ENCODE peak calls at places on chromosome 18, in five cellular contexts. X, P, K, A and E are unnamed samples. For H3K9me3, the result is how much of the 10 kb centered on the place peaks cover.

GRCh38 chr18:12048010-12048826 is 45.4 kb upstream of the ANKRD62 start:
- DNase-seq in A (no peak), K (no peak), X (no peak), P (no peak), E (no peak)

GRCh38 chr18:74290831-74291770 is 662 bp downstream of the CYB5A start:
- DNase-seq in X (no peak), K (peak), A (no peak), P (peak), E (no peak)

GRCh38 chr18:47204908-47205522 is 28.9 kb upstream of the IER3IP1 start:
- DNase-seq in K (no peak), X (peak), P (peak), A (no peak), E (peak)

GRCh38 chr18:55405655-55406373 is 182.2 kb downstream of the TCF4 start:
- DNase-seq in K (no peak), A (no peak), X (peak), P (no peak), E (peak)

GRCh38 chr18:6732952-6733351 is 3.4 kb downstream of the ARHGAP28 start:
- DNase-seq in X (no peak), A (no peak), P (no peak), K (no peak), E (no peak)

GRCh38 chr18:55233850-55234249 is 274.6 kb upstream of the CCDC68 start:
- DNase-seq in A (no peak), X (no peak), K (no peak), P (no peak), E (no peak)

GRCh38 chr18:79952996-79953559 is 1.6 kb upstream of the SLC66A2 start:
- DNase-seq in K (no peak), P (no peak), X (no peak), A (no peak), E (no peak)

GRCh38 chr18:37249895-37250618 is 315.5 kb downstream of the CELF4 start:
- DNase-seq in P (no peak), X (no peak), K (no peak), A (no peak), E (no peak)

GRCh38 chr18:31610841-31611240 is 19.2 kb downstream of the TTR start:
- DNase-seq in X (peak), A (no peak), K (peak), P (peak), E (no peak)

GRCh38 chr18:37266290-37266689 is 299.3 kb downstream of the CELF4 start:
- DNase-seq in K (no peak), P (no peak), X (no peak), A (no peak), E (peak)

GRCh38 chr18:73626859-73627258 is 520.8 kb downstream of the FBXO15 start:
- DNase-seq in A (no peak), P (no peak), X (no peak), K (no peak), E (no peak)

GRCh38 chr18:8758466-8758865 is 53.1 kb downstream of the MTCL1 start:
- DNase-seq in P (no peak), X (no peak), K (no peak), A (no peak), E (no peak)
- H3K9me3 ChIP-seq in P (under half), X (under half), K (under half), A (under half), E (under half)

DNA sequence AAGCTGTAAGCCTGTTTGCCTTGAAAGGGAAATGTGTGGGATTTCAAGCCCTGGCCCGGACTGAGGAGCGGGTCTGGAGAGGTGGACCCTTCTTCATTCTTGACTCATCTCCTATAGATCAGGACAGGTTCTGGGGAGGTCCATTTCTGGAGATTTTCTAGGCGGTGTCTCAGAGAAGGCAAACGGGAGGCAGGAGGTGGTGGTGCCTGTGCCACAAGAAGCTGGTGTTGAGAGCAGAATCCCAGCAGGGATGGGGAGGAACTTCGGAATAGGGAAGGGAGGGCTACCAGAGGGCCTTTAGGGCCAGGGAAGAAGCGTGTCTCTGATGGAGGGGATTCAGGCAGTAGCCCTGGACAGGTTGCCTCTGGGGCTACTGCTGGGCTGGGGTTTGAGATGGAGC is 93.0 kb downstream of the CTIF start:
- DNase-seq in P (no peak), X (no peak), K (no peak), A (no peak), E (no peak)
- TF ChIP-seq KDM1A in P (no peak), X (no peak), K (no peak), A (no peak), E (no peak)

GRCh38 chr18:78826631-78827030 is 153.0 kb upstream of the SALL3 start:
- DNase-seq in A (no peak), P (no peak), K (no peak), X (no peak), E (no peak)
- H3K9me3 ChIP-seq in A (under half), P (under half), K (under half), X (under half), E (under half)

DNA sequence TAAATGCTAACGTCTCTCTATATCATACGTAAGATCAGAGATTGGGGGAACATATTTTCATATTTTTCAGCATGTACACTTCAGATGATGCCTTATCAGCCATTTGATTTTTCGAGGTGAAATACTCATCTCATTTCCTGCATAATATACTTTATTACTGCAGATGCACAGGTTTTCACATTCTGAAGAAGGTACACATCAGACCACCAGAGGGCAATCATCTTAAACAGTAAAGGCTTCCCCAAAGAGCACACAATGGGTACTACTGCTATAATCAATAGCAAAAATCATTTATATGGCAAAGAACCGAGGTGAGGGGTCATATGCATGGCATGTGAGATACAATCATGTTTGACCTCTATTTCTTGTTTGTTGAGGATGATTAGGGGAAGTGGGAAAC is 118.9 kb downstream of the EPB41L3 start:
- DNase-seq in K (no peak), X (peak), A (no peak), P (peak), E (peak)
- TF ChIP-seq KDM1A in K (no peak), X (no peak), A (no peak), P (no peak), E (no peak)

GRCh38 chr18:49862656-49863385 is 49.5 kb upstream of the ACAA2 start:
- DNase-seq in X (no peak), A (no peak), P (no peak), K (no peak), E (no peak)
- H3K9me3 ChIP-seq in X (under half), A (under half), P (under half), K (under half), E (under half)

GRCh38 chr18:59996370-59996966 is 96.7 kb downstream of the PMAIP1 start:
- DNase-seq in P (peak), K (no peak), X (peak), A (no peak), E (peak)
- TF ChIP-seq KDM1A in P (no peak), K (no peak), X (no peak), A (no peak), E (no peak)